ENCODE peak calls at places on chromosomes 12 and 14, in ten cellular contexts. V, D, Z, U, P, F, K, C, Y and J are unnamed samples. For H3K36me3, the result is how much of the 10 kb centered on the place peaks cover.

GRCh38 chr12:111446044-111446581 is 40.4 kb downstream of the SH2B3 start:
- DNase-seq in V (no peak), D (no peak), Z (no peak), U (no peak), P (no peak), F (no peak), K (no peak), C (peak), Y (no peak), J (no peak)

GRCh38 chr14:22047105-22047504 is 373.5 kb upstream of the OR4E1 start:
- DNase-seq in V (peak), D (no peak), Z (no peak), U (no peak), P (no peak), F (no peak), K (no peak), C (no peak), Y (no peak), J (no peak)

GRCh38 chr12:24014853-24015590 is 65.6 kb upstream of the SOX5 start:
- DNase-seq in V (peak), D (no peak), Z (no peak), U (no peak), P (no peak), F (no peak), K (no peak), C (no peak), Y (no peak), J (no peak)

GRCh38 chr12:93361159-93361919 is 16.4 kb upstream of the NUDT4 start:
- DNase-seq in V (no peak), D (no peak), Z (no peak), U (no peak), P (peak), F (no peak), K (peak), C (no peak), Y (peak), J (no peak)

GRCh38 chr12:54357802-54358619 is 6.3 kb downstream of the GPR84 start:
- DNase-seq in V (peak), D (no peak), Z (no peak), U (no peak), P (no peak), F (no peak), K (no peak), C (peak), Y (no peak), J (no peak)

GRCh38 chr12:116533343-116534248 is 25.6 kb upstream of the MAP1LC3B2 start:
- DNase-seq in V (peak), D (peak), Z (peak), U (peak), P (peak), F (peak), K (no peak), C (peak), Y (peak), J (no peak)

GRCh38 chr14:89753828-89754439 is 200.6 kb downstream of the EFCAB11 start:
- DNase-seq in V (no peak), D (no peak), Z (no peak), U (no peak), P (no peak), F (no peak), K (no peak), C (no peak), Y (no peak), J (no peak)

GRCh38 chr14:30214456-30215090 is 286.9 kb upstream of the PRKD1 start:
- DNase-seq in V (peak), D (peak), Z (no peak), U (peak), P (no peak), F (no peak), K (peak), C (no peak), Y (no peak), J (no peak)

GRCh38 chr14:32947081-32947480 is 8.4 kb downstream of the NPAS3 start:
- DNase-seq in V (no peak), D (no peak), Z (no peak), U (no peak), P (no peak), F (no peak), K (no peak), C (no peak), Y (no peak), J (no peak)

GRCh38 chr14:53509845-53510244 is 356.7 kb upstream of the DDHD1 start:
- DNase-seq in V (no peak), D (no peak), Z (no peak), U (no peak), P (no peak), F (no peak), K (no peak), C (peak), Y (peak), J (no peak)

GRCh38 chr12:92568631-92569128 is 134.1 kb upstream of the PLEKHG7 start:
- DNase-seq in V (no peak), D (no peak), Z (no peak), U (no peak), P (no peak), F (no peak), K (no peak), C (no peak), Y (no peak), J (no peak)

GRCh38 chr12:88579572-88579940 is 715 bp downstream of the KITLG start:
- DNase-seq in V (peak), D (no peak), Z (peak), U (peak), P (no peak), F (peak), K (no peak), C (peak), Y (peak), J (no peak)

GRCh38 chr14:62138593-62138992 is 376.4 kb downstream of the SNAPC1 start:
- DNase-seq in V (peak), D (no peak), Z (no peak), U (no peak), P (no peak), F (no peak), K (no peak), C (no peak), Y (no peak), J (no peak)

GRCh38 chr14:90780519-90780918 is 35.7 kb downstream of the TTC7B start:
- DNase-seq in V (no peak), D (no peak), Z (no peak), U (no peak), P (no peak), F (peak), K (no peak), C (no peak), Y (no peak), J (peak)

GRCh38 chr12:110023634-110024023 is 24.4 kb downstream of the ANKRD13A start:
- DNase-seq in V (no peak), D (no peak), Z (no peak), U (no peak), P (no peak), F (no peak), K (no peak), C (no peak), Y (no peak), J (no peak)

GRCh38 chr12:101207086-101207780 is 2.8 kb downstream of the SLC5A8 start:
- DNase-seq in V (no peak), D (no peak), Z (no peak), U (no peak), P (no peak), F (no peak), K (no peak), C (no peak), Y (no peak), J (no peak)

GRCh38 chr14:34344318-34344717 is 117.7 kb downstream of the SPTSSA start:
- DNase-seq in V (no peak), D (no peak), Z (no peak), U (no peak), P (no peak), F (no peak), K (no peak), C (no peak), Y (no peak), J (no peak)

GRCh38 chr12:83143937-83144336 is 457.2 kb downstream of the TMTC2 start:
- DNase-seq in V (no peak), D (no peak), Z (no peak), U (no peak), P (no peak), F (no peak), K (no peak), C (no peak), Y (no peak), J (no peak)

GRCh38 chr12:39145175-39145999 is 240.0 kb upstream of the CPNE8 start:
- DNase-seq in V (peak), D (peak), Z (no peak), U (no peak), P (no peak), F (peak), K (peak), C (peak), Y (peak), J (no peak)

GRCh38 chr14:93049867-93050331 is 65.8 kb downstream of the ITPK1 start:
- DNase-seq in V (peak), D (no peak), Z (no peak), U (no peak), P (no peak), F (no peak), K (no peak), C (no peak), Y (peak), J (no peak)

GRCh38 chr12:4115570-4115969 is 158.0 kb upstream of the CCND2 start:
- DNase-seq in V (peak), D (no peak), Z (no peak), U (no peak), P (no peak), F (no peak), K (no peak), C (no peak), Y (no peak), J (no peak)

GRCh38 chr14:100012478-100012925 is 52.7 kb upstream of the EVL start:
- DNase-seq in V (no peak), D (no peak), Z (no peak), U (peak), P (no peak), F (no peak), K (no peak), C (no peak), Y (no peak), J (no peak)

GRCh38 chr14:49999216-49999761 is 106.4 kb downstream of the ARF6 start:
- DNase-seq in V (no peak), D (peak), Z (peak), U (peak), P (peak), F (peak), K (no peak), C (peak), Y (peak), J (peak)

GRCh38 chr12:7373226-7373625 is 69.4 kb downstream of the ACSM4 start:
- DNase-seq in V (no peak), D (no peak), Z (no peak), U (no peak), P (no peak), F (no peak), K (no peak), C (no peak), Y (no peak), J (no peak)

GRCh38 chr12:6647083-6647604 is at the start of gene ACRBP:
- DNase-seq in V (peak), D (no peak), Z (peak), U (no peak), P (no peak), F (peak), K (peak), C (peak), Y (peak), J (no peak)

GRCh38 chr14:39033371-39033770 is 69.7 kb downstream of the SEC23A start:
- DNase-seq in V (peak), D (peak), Z (no peak), U (peak), P (no peak), F (no peak), K (no peak), C (no peak), Y (no peak), J (no peak)

GRCh38 chr12:84911331-84912190 is 1.0 kb downstream of the SLC6A15 start:
- DNase-seq in V (peak), D (peak), Z (peak), U (peak), P (no peak), F (peak), K (no peak), C (peak), Y (no peak), J (peak)

GRCh38 chr14:63891148-63891964 is 38.6 kb downstream of the SYNE2 start:
- DNase-seq in V (peak), D (no peak), Z (no peak), U (no peak), P (no peak), F (no peak), K (no peak), C (no peak), Y (no peak), J (no peak)

GRCh38 chr14:55638665-55639064 is 58.7 kb downstream of the KTN1 start:
- DNase-seq in V (no peak), D (no peak), Z (no peak), U (no peak), P (no peak), F (no peak), K (no peak), C (no peak), Y (no peak), J (no peak)

GRCh38 chr14:86022031-86022629 is 492.2 kb downstream of the FLRT2 start:
- DNase-seq in V (no peak), D (no peak), Z (no peak), U (peak), P (no peak), F (no peak), K (no peak), C (no peak), Y (no peak), J (no peak)

GRCh38 chr12:109760031-109760929 is 46.7 kb downstream of the FAM222A start:
- DNase-seq in V (no peak), D (no peak), Z (peak), U (no peak), P (no peak), F (peak), K (no peak), C (peak), Y (peak), J (peak)

GRCh38 chr12:98646165-98646764 is 1.2 kb downstream of the APAF1 start:
- DNase-seq in V (peak), D (peak), Z (no peak), U (no peak), P (no peak), F (no peak), K (no peak), C (no peak), Y (no peak), J (no peak)

GRCh38 chr12:94650143-94651056 is at the start of gene TMCC3:
- DNase-seq in V (peak), D (peak), Z (peak), U (no peak), P (no peak), F (peak), K (no peak), C (peak), Y (peak), J (peak)

GRCh38 chr12:65279387-65280112 is 1.1 kb downstream of the MSRB3 start:
- DNase-seq in V (no peak), D (no peak), Z (peak), U (no peak), P (no peak), F (no peak), K (no peak), C (no peak), Y (no peak), J (no peak)

GRCh38 chr14:92122351-92122677 is 545 bp downstream of the CPSF2 start:
- DNase-seq in V (peak), D (no peak), Z (no peak), U (peak), P (no peak), F (no peak), K (no peak), C (peak), Y (no peak), J (no peak)

GRCh38 chr12:100574262-100575074 is 984 bp downstream of the GAS2L3 start:
- DNase-seq in V (peak), D (no peak), Z (peak), U (no peak), P (no peak), F (no peak), K (no peak), C (no peak), Y (peak), J (no peak)

GRCh38 chr12:916240-916639 is 33.3 kb downstream of the RAD52 start:
- DNase-seq in V (no peak), D (no peak), Z (no peak), U (no peak), P (no peak), F (no peak), K (peak), C (peak), Y (peak), J (no peak)
- H3K36me3 ChIP-seq in V (under half), D (half or more), Z (under half), U (under half), P (half or more), F (half or more), K (under half), C (under half), Y (half or more), J (half or more)

GRCh38 chr14:69711065-69711464 is 55.9 kb upstream of the SRSF5 start:
- DNase-seq in V (no peak), D (no peak), Z (peak), U (no peak), P (no peak), F (peak), K (no peak), C (peak), Y (peak), J (no peak)
- H3K36me3 ChIP-seq in V (under half), D (under half), Z (under half), U (under half), P (under half), F (under half), K (under half), C (under half), Y (under half), J (under half)

GRCh38 chr14:96863327-96863985 is 66.3 kb downstream of the VRK1 start:
- DNase-seq in V (peak), D (no peak), Z (no peak), U (no peak), P (no peak), F (no peak), K (no peak), C (no peak), Y (no peak), J (no peak)
- H3K36me3 ChIP-seq in V (under half), D (under half), Z (under half), U (under half), P (under half), F (under half), K (under half), C (under half), Y (under half), J (under half)

DNA sequence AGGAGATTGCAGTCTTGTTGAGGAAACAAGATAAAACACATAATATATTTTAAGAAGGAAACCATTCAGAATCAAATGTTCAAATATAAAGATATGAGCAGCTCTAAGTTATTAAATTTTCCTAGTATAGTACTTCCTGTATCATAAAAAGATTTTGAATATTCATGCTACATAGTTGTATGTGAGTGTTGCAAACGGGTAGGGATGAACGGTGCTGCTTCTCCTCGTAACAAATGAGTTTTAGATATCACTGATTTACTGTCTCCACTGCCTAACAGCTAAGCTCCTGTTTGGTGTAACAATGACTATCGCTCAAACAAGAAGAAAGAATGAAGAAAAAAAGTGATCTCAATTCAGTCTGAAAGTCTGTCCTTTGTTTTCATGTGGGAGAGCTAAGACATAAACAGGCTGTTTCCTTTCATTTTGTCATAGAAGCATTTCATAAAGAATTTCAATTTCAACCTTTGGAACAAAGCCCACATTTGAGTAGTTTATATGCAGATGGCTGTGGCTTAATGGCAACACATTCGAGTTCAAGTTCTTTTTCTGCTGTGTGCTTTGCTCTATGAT is 26.1 kb upstream of the RTRAF start:
- DNase-seq in V (no peak), D (peak), Z (no peak), U (no peak), P (no peak), F (no peak), K (no peak), C (no peak), Y (no peak), J (no peak)
- H3K36me3 ChIP-seq in V (under half), D (under half), Z (under half), U (under half), P (under half), F (under half), K (under half), C (under half), Y (under half), J (under half)

DNA sequence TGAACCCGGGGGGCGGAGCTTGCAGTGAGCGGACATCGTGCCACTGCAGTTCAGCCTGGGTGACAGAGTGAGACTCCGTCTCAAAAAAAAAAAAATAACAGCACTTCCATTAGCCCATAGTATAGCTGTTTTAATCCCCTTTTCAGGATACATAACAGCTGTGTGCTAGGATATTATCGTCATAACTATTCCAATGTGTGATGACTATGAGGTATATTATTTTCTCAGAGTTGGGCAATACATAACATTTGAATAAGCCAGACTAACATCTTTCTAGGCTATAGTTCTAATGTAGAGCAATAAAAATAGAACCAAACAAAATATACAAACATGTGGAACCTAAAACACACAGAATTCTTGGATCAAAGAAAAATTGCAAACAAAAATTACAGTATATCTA is 57.1 kb downstream of the MARK3 start:
- DNase-seq in V (no peak), D (no peak), Z (no peak), U (no peak), P (no peak), F (no peak), K (no peak), C (no peak), Y (no peak), J (no peak)
- H3K36me3 ChIP-seq in V (under half), D (under half), Z (under half), U (under half), P (under half), F (under half), K (under half), C (under half), Y (under half), J (under half)